ENCODE peak calls at places on chromosomes 3 and 15, in six cellular contexts. B is CD8-positive, alpha-beta T cell; H is heart right ventricle; O is HepG2; I is transverse colon; Y is psoas muscle. A is an unnamed sample.

GRCh38 chr3:172546105-172546504 is 22.9 kb upstream of the TNFSF10 start:
- DNase-seq in B (no peak), H (no peak), O (no peak), I (no peak), Y (no peak), A (no peak)

GRCh38 chr15:77474987-77475385 is 54.3 kb downstream of the HMG20A start:
- DNase-seq in B (no peak), H (no peak), O (no peak), I (no peak), Y (no peak), A (no peak)

GRCh38 chr3:61877359-61877770 is 316.0 kb downstream of the PTPRG start:
- DNase-seq in B (no peak), H (no peak), O (peak; percentile 25), I (no peak), Y (no peak), A (no peak)

GRCh38 chr3:144129536-144130214 is 158.1 kb downstream of the DIPK2A start:
- DNase-seq in B (no peak), H (no peak), O (no peak), I (no peak), Y (no peak), A (no peak)

GRCh38 chr3:33063651-33064051 is 33.3 kb downstream of the GLB1 start:
- DNase-seq in B (peak; percentile 24), H (no peak), O (no peak), I (no peak), Y (no peak), A (no peak)

GRCh38 chr3:14150078-14150477 is 25.2 kb downstream of the TMEM43 start:
- DNase-seq in B (no peak), H (no peak), O (no peak), I (no peak), Y (no peak), A (peak; percentile 37)

GRCh38 chr3:76965122-76965725 is 74.7 kb upstream of the ROBO2 start:
- DNase-seq in B (no peak), H (no peak), O (peak; percentile 72), I (no peak), Y (no peak), A (no peak)

GRCh38 chr3:169811606-169812123 is 1.0 kb upstream of the LRRIQ4 start:
- DNase-seq in B (peak; percentile 5), H (no peak), O (no peak), I (no peak), Y (no peak), A (no peak)

GRCh38 chr3:141647562-141647915 is 90.6 kb upstream of the RNF7 start:
- DNase-seq in B (no peak), H (no peak), O (no peak), I (no peak), Y (no peak), A (no peak)

GRCh38 chr15:64099379-64099778 is 3.6 kb downstream of the SNX1 start:
- DNase-seq in B (no peak), H (no peak), O (no peak), I (no peak), Y (no peak), A (no peak)

GRCh38 chr15:87667643-87668042 is 588.9 kb downstream of the NTRK3 start:
- DNase-seq in B (no peak), H (no peak), O (no peak), I (no peak), Y (no peak), A (no peak)

GRCh38 chr3:127534564-127534963 is 56.0 kb downstream of the TPRA1 start:
- DNase-seq in B (no peak), H (no peak), O (no peak), I (no peak), Y (no peak), A (no peak)

GRCh38 chr15:60592386-60593339 is 113.7 kb upstream of the ICE2 start:
- DNase-seq in B (peak; percentile 86), H (peak; percentile 88), O (peak; percentile 74), I (peak; percentile 90), Y (peak; percentile 94), A (peak; percentile 93)

GRCh38 chr3:133211449-133211848 is 173.3 kb downstream of the TMEM108 start:
- DNase-seq in B (no peak), H (peak; percentile 5), O (no peak), I (no peak), Y (no peak), A (no peak)

GRCh38 chr15:91040851-91041250 is 18.5 kb upstream of the VPS33B start:
- DNase-seq in B (no peak), H (no peak), O (no peak), I (no peak), Y (no peak), A (no peak)

GRCh38 chr3:69051796-69052566 is at the start of gene TMF1:
- DNase-seq in B (peak; percentile 98), H (peak; percentile 98), O (peak; percentile 98), I (peak; percentile 98), Y (peak; percentile 99), A (peak; percentile 99)

GRCh38 chr3:71111784-71112440 is 471.6 kb downstream of the FOXP1 start:
- DNase-seq in B (no peak), H (no peak), O (peak; percentile 55), I (no peak), Y (no peak), A (no peak)
- H3K27ac ChIP-seq in B (no peak overlapping the region), H (no peak overlapping the region), O (no peak overlapping the region), I (peak overlapping the region; percentile 70), Y (no peak overlapping the region), A (no peak overlapping the region)

GRCh38 chr3:56610669-56611335 is 53.8 kb downstream of the CCDC66 start:
- DNase-seq in B (no peak), H (peak; percentile 21), O (no peak), I (peak; percentile 12), Y (peak; percentile 39), A (no peak)
- H3K36me3 ChIP-seq in B (peaks cover 12% of the 10 kb centered on the region), H (peaks cover 5% of the 10 kb centered on the region), O (peaks cover 28% of the 10 kb centered on the region), I (no peaks in the 10 kb centered on the region), Y (peaks cover 35% of the 10 kb centered on the region), A (peaks cover 4% of the 10 kb centered on the region)

DNA sequence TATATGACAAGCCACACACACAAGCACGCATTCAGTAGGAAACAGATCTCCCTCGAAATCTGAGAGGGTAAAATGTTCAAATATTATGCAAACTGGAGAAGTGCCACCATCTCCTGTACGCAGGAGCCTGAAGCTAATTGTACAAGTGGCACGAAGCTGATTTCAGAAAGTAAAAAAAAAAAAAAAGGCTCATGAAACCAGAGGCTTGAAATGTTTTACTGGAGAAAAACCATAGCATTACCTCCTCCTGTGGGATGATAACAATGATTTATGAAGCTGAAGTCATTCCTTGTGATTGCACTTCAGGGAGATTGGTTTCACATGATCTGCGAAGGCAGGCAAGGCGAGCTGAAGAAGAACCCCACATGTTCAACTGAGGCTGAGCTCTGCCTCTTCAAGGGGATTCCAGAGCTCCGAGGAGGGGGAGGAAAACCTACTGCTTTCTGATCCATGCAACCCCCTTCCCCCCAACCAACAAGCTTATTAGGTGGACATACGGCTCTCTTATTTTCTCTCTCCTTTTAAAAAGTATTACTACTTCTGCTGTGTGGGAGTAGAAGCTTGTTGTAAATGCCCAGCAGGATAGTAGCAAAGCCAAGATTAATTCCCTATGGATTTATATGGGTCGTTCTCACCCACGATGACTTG is 101.1 kb downstream of the GREM1 start:
- DNase-seq in B (no peak), H (no peak), O (no peak), I (no peak), Y (no peak), A (no peak)
- H3K4me3 ChIP-seq in B (no peak overlapping the region), H (no peak overlapping the region), O (no peak overlapping the region), I (no peak overlapping the region), Y (no peak overlapping the region), A (no peak overlapping the region)

GRCh38 chr3:157257101-157257500 is 97.2 kb upstream of the CCNL1 start:
- DNase-seq in B (no peak), H (no peak), O (no peak), I (no peak), Y (no peak), A (no peak)

GRCh38 chr3:157259825-157260224 is 99.9 kb upstream of the CCNL1 start:
- DNase-seq in B (no peak), H (no peak), O (no peak), I (no peak), Y (no peak), A (no peak)

GRCh38 chr3:157261000-157261399 is 101.1 kb upstream of the CCNL1 start:
- DNase-seq in B (no peak), H (no peak), O (no peak), I (no peak), Y (no peak), A (no peak)

GRCh38 chr3:157263027-157263426 is 103.1 kb upstream of the CCNL1 start:
- DNase-seq in B (no peak), H (no peak), O (no peak), I (no peak), Y (no peak), A (no peak)
- H3K27ac ChIP-seq in B (no peak overlapping the region), H (no peak overlapping the region), O (no peak overlapping the region), I (no peak overlapping the region), Y (no peak overlapping the region), A (no peak overlapping the region)

GRCh38 chr3:38496131-38496910 is at the start of gene EXOG:
- DNase-seq in B (peak; percentile 96), H (peak; percentile 96), O (peak; percentile 84), I (peak; percentile 96), Y (peak; percentile 98), A (peak; percentile 97)

GRCh38 chr3:38497026-38497425 is 886 bp downstream of the EXOG start:
- DNase-seq in B (no peak), H (no peak), O (no peak), I (no peak), Y (no peak), A (no peak)

DNA sequence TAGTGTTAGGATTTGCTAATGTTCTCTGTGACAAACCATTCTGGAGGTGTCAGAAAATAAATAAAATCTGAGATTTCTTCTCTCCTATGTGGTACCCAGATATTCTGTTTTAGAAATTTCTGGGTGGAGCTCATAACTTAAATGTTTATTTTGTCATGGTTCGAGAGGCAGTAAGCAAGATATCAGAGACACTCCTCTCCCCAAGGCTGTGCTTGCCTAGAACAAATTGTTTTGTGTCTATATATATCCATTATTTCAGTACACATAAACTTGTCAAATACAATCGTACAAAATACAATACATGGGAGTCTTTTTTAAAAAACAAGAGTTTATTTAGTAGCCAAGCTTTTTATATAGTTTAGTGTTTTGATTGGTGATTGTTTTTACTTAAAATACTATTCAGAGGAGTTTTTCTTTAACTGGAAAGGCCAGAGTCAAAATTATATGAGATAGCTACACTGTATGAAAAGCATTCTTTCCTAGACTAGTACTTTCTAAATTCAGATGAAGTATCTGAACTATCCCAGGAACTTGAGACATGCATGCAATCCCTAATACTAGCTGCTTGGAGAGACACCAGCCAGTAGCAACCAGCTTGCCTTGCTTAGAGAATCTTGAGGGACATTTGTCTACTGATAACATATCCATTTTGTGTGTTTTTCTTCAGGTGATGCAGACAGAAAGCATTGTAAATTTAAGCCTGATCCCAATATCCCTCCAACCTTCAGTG is 4.7 kb downstream of the EXOG start:
- DNase-seq in B (no peak), H (no peak), O (no peak), I (no peak), Y (no peak), A (no peak)
- H3K36me3 ChIP-seq in B (peaks cover 6% of the 10 kb centered on the region), H (peaks cover 14% of the 10 kb centered on the region), O (peaks cover 5% of the 10 kb centered on the region), I (no peaks in the 10 kb centered on the region), Y (peaks cover 67% of the 10 kb centered on the region), A (no peaks in the 10 kb centered on the region)

A was measured in aorta.